ENCODE peak calls at places on chromosomes 2 and 18, in five cellular contexts. One of them, this sample, is unnamed. For H3K4me1 and H3K27me3, the result is how much of the 10 kb centered on the place peaks cover.

GRCh38 chr2:133884739-133885381 is 316.6 kb upstream of the NCKAP5 start:
- DNase-seq in DND-41: no peak
- DNase-seq in uterus: no peak
- DNase-seq in astrocyte: no peak
- DNase-seq in SK-N-SH: peak
- DNase-seq in this sample: no peak

GRCh38 chr2:164967781-164968228 is 12.5 kb upstream of the SLC38A11 start:
- DNase-seq in DND-41: no peak
- DNase-seq in uterus: no peak
- DNase-seq in astrocyte: peak
- DNase-seq in SK-N-SH: no peak
- DNase-seq in this sample: no peak

GRCh38 chr18:26656944-26657536 is 108.7 kb upstream of the KCTD1 start:
- DNase-seq in DND-41: peak
- DNase-seq in uterus: peak
- DNase-seq in astrocyte: peak
- DNase-seq in SK-N-SH: peak
- DNase-seq in this sample: peak

GRCh38 chr2:7191927-7192326 is 274.7 kb downstream of the RNF144A start:
- DNase-seq in DND-41: no peak
- DNase-seq in uterus: no peak
- DNase-seq in astrocyte: peak
- DNase-seq in SK-N-SH: no peak
- DNase-seq in this sample: no peak

GRCh38 chr18:76468345-76469275 is 26.4 kb downstream of the ZNF516 start:
- DNase-seq in DND-41: no peak
- DNase-seq in uterus: no peak
- DNase-seq in astrocyte: no peak
- DNase-seq in SK-N-SH: no peak
- DNase-seq in this sample: no peak

GRCh38 chr2:157305713-157306110 is 19.9 kb downstream of the ERMN start:
- DNase-seq in DND-41: no peak
- DNase-seq in uterus: no peak
- DNase-seq in astrocyte: no peak
- DNase-seq in SK-N-SH: no peak
- DNase-seq in this sample: no peak

GRCh38 chr2:233563663-233564430 is 2.7 kb downstream of the USP40 start:
- DNase-seq in DND-41: no peak
- DNase-seq in uterus: no peak
- DNase-seq in astrocyte: peak
- DNase-seq in SK-N-SH: no peak
- DNase-seq in this sample: no peak

GRCh38 chr18:71951021-71951420 is 593.1 kb downstream of the CBLN2 start:
- DNase-seq in DND-41: no peak
- DNase-seq in uterus: no peak
- DNase-seq in astrocyte: no peak
- DNase-seq in SK-N-SH: peak
- DNase-seq in this sample: no peak

GRCh38 chr2:95019572-95019971 is 5.9 kb upstream of the MAL start:
- DNase-seq in DND-41: no peak
- DNase-seq in uterus: no peak
- DNase-seq in astrocyte: no peak
- DNase-seq in SK-N-SH: no peak
- DNase-seq in this sample: no peak

GRCh38 chr2:65671670-65672069 is 239.3 kb upstream of the SPRED2 start:
- DNase-seq in DND-41: no peak
- DNase-seq in uterus: no peak
- DNase-seq in astrocyte: no peak
- DNase-seq in SK-N-SH: no peak
- DNase-seq in this sample: no peak

GRCh38 chr18:12944724-12945123 is 3.1 kb upstream of the SEH1L start:
- DNase-seq in DND-41: peak
- DNase-seq in uterus: peak
- DNase-seq in astrocyte: peak
- DNase-seq in SK-N-SH: no peak
- DNase-seq in this sample: peak

GRCh38 chr2:129923265-129924141 is 56.0 kb upstream of the RAB6C start:
- DNase-seq in DND-41: peak
- DNase-seq in uterus: no peak
- DNase-seq in astrocyte: peak
- DNase-seq in SK-N-SH: peak
- DNase-seq in this sample: no peak

GRCh38 chr2:197613509-197613987 is 61.8 kb downstream of the RFTN2 start:
- DNase-seq in DND-41: no peak
- DNase-seq in uterus: no peak
- DNase-seq in astrocyte: no peak
- DNase-seq in SK-N-SH: no peak
- DNase-seq in this sample: no peak

GRCh38 chr2:45263147-45263546 is 253.9 kb upstream of the SIX2 start:
- DNase-seq in DND-41: peak
- DNase-seq in uterus: no peak
- DNase-seq in astrocyte: no peak
- DNase-seq in SK-N-SH: peak
- DNase-seq in this sample: no peak

GRCh38 chr2:45259144-45259543 is 249.9 kb upstream of the SIX2 start:
- DNase-seq in DND-41: no peak
- DNase-seq in uterus: no peak
- DNase-seq in astrocyte: no peak
- DNase-seq in SK-N-SH: no peak
- DNase-seq in this sample: no peak

GRCh38 chr2:45259547-45260160 is 250.4 kb upstream of the SIX2 start:
- DNase-seq in DND-41: no peak
- DNase-seq in uterus: no peak
- DNase-seq in astrocyte: no peak
- DNase-seq in SK-N-SH: no peak
- DNase-seq in this sample: no peak

GRCh38 chr2:45260946-45261345 is 251.7 kb upstream of the SIX2 start:
- DNase-seq in DND-41: no peak
- DNase-seq in uterus: no peak
- DNase-seq in astrocyte: no peak
- DNase-seq in SK-N-SH: no peak
- DNase-seq in this sample: no peak

DNA sequence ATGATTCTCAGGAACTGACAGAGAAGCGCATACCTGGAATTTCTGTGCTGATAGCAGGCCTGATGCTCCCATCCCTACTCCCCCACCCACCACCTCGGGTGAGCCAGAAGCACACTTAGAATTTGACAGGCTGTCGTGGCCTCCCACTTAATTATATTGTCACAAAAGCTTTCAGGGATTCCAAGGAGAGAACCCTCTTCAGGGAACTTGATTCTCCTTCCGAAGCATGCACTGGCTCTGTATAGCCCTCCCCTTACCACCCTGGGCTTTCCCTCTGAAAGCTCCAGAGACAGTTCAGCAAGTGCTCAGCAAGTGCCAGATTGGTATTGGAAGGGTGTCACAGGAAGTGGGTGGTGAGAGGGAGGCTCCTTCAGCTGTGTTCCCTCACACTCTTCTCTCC is 252.5 kb upstream of the SIX2 start:
- DNase-seq in DND-41: peak
- DNase-seq in uterus: no peak
- DNase-seq in astrocyte: no peak
- DNase-seq in SK-N-SH: no peak
- DNase-seq in this sample: no peak
- H3K4me1 ChIP-seq in DND-41: under half
- H3K4me1 ChIP-seq in uterus: under half
- H3K4me1 ChIP-seq in astrocyte: under half
- H3K4me1 ChIP-seq in SK-N-SH: under half
- H3K4me1 ChIP-seq in this sample: under half

DNA sequence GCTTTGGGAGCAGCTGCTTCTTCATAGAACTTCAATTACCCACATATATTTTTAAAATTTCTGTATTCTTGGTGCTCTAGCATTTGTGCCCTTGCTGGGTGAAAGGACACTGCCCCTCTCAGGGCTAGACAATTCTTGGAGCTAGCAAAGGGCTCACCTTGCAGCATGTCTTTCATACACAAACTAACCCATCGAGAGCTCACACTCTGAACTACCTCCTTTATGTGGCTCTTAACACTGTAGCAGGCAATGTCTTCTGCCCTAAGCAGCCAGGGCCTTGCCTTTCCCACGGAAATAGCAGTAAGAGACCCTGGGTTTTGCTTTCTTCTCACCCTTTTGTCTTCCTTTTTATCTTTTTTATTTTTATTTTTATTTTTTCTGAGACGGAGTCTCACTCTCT is 234.0 kb downstream of the ACTR3 start:
- DNase-seq in DND-41: no peak
- DNase-seq in uterus: no peak
- DNase-seq in astrocyte: no peak
- DNase-seq in SK-N-SH: no peak
- DNase-seq in this sample: no peak
- H3K27me3 ChIP-seq in DND-41: under half
- H3K27me3 ChIP-seq in uterus: under half
- H3K27me3 ChIP-seq in astrocyte: under half
- H3K27me3 ChIP-seq in SK-N-SH: under half
- H3K27me3 ChIP-seq in this sample: under half

GRCh38 chr2:55618025-55618648 is 715 bp upstream of the PPP4R3B start:
- DNase-seq in DND-41: no peak
- DNase-seq in uterus: no peak
- DNase-seq in astrocyte: peak
- DNase-seq in SK-N-SH: peak
- DNase-seq in this sample: no peak
- TF ChIP-seq CTCF in DND-41: no peak
- TF ChIP-seq CTCF in uterus: no peak
- TF ChIP-seq CTCF in astrocyte: no peak
- TF ChIP-seq CTCF in SK-N-SH: no peak
- TF ChIP-seq CTCF in this sample: no peak

DNA sequence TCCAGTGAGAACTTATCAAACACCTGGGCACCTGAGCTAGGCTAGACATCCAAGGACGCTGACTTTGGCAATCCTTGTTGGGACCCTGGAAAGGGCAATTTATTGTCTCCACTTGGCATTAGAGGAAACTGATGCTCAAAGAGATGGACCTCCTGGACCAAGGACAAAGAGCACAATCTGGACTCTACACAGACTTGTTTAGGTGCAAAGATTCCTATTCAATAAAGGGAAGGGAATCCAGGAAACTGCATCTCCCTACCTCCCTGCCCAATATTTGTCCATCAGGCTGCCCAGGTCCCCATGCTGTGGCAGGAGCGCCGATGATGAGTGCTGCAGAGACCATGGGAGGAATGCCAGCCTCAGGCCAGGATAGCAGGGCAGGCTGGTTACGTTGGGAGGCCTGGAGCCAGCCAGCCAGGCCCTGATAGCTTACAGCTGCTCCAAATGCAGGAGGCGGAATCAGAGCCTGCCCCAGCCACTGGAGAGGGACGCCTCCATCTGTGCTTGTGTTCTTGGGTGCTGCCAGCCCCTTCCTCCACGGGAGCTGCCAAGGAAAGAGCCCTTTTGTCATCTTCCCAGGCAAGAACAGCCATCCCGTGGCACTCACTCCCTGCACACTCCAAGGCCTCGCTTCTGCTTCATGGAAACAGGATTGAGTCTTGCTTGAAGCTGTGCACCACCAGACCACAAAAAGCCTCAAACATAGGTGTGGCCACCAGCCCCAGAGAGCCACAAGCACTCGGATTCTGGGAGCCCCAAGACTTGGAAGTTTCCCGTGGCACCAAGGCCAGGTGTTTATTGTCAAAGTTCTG is 60.0 kb downstream of the HS1BP3 start:
- DNase-seq in DND-41: no peak
- DNase-seq in uterus: peak
- DNase-seq in astrocyte: no peak
- DNase-seq in SK-N-SH: peak
- DNase-seq in this sample: peak
- H3K4me1 ChIP-seq in DND-41: under half
- H3K4me1 ChIP-seq in uterus: under half
- H3K4me1 ChIP-seq in astrocyte: under half
- H3K4me1 ChIP-seq in SK-N-SH: under half
- H3K4me1 ChIP-seq in this sample: under half

GRCh38 chr2:98936133-98936916 is at the start of gene CRACDL:
- DNase-seq in DND-41: no peak
- DNase-seq in uterus: no peak
- DNase-seq in astrocyte: no peak
- DNase-seq in SK-N-SH: peak
- DNase-seq in this sample: no peak
- H3K27me3 ChIP-seq in DND-41: under half
- H3K27me3 ChIP-seq in uterus: under half
- H3K27me3 ChIP-seq in astrocyte: under half
- H3K27me3 ChIP-seq in SK-N-SH: under half
- H3K27me3 ChIP-seq in this sample: under half

DNA sequence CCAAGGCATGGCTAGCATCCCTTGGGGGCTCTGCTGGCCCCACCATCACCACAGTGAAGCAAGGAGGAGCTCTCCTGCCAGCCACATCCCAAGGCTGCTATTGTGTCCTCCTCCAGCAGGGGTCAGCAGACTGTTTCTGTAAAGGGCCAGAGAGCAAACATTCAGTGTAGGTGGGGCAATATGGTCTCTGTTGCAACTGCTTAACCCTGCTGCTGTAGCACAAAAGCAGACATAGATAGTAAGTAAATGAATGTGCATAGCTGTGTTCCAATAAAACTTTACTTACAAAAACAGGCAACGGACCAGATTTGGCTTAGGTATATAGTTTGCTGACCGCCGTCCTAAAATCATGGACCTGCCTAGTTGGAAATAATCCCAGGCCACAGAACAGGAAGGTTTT is 36.4 kb upstream of the ZBTB7C start:
- DNase-seq in DND-41: peak
- DNase-seq in uterus: peak
- DNase-seq in astrocyte: peak
- DNase-seq in SK-N-SH: peak
- DNase-seq in this sample: peak
- TF ChIP-seq CTCF in DND-41: peak
- TF ChIP-seq CTCF in uterus: peak
- TF ChIP-seq CTCF in astrocyte: peak
- TF ChIP-seq CTCF in SK-N-SH: peak
- TF ChIP-seq CTCF in this sample: peak

GRCh38 chr2:119697290-119698013 is 18.5 kb downstream of the TMEM177 start:
- DNase-seq in DND-41: no peak
- DNase-seq in uterus: no peak
- DNase-seq in astrocyte: no peak
- DNase-seq in SK-N-SH: no peak
- DNase-seq in this sample: no peak
- H3K4me1 ChIP-seq in DND-41: under half
- H3K4me1 ChIP-seq in uterus: under half
- H3K4me1 ChIP-seq in astrocyte: under half
- H3K4me1 ChIP-seq in SK-N-SH: under half
- H3K4me1 ChIP-seq in this sample: under half

DNA sequence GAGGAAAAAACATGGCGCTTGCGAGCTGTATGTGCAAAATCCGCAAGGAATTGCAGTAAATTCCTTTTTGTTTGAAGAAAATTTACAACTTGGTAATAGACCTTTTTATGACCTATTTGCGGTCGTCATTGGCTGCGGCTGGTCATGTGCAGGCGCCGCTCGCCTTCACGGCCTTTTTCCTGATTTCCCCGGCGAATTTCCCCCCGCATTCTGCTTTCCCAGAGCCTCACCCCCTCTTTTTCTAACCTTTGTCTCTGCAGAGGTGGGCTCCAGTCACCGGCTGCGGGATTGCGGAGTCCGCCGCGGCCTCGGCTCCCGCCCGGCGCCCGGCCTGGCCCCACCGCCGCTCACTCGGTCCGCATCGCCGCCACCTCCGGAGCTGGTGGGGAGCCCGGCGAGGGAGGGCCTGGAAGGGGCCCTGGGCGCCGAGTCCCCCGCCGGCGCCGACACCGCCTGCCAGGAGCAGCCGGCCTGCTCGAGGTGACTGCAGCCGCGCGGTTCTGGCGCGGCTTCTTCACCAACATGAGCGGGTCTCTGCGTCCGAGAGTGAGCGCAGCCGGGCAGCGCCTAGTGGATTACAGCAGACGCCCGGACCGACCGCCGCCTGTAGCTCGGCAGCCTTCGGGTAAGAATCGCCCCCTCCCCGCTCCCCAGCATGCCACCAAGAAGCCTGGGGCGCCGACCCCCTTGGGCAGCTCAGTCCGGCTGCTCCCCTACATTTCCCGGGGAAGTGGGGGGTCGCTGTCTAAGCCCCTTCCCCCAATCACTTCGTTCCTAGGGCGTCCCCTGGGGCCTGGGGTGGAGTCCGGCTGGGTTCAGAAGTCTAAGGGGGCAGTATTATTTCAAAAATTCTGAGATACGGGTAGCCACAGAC is 7.1 kb downstream of the HOXD8 start:
- DNase-seq in DND-41: no peak
- DNase-seq in uterus: peak
- DNase-seq in astrocyte: no peak
- DNase-seq in SK-N-SH: peak
- DNase-seq in this sample: peak
- H3K27me3 ChIP-seq in DND-41: under half
- H3K27me3 ChIP-seq in uterus: under half
- H3K27me3 ChIP-seq in astrocyte: half or more
- H3K27me3 ChIP-seq in SK-N-SH: under half
- H3K27me3 ChIP-seq in this sample: under half

This sample was measured in breast epithelium.